ENCODE peak calls at places on chromosomes 6 and 20, in six cellular contexts. B, R, G, T, S and Z are unnamed samples.

GRCh38 chr6:40585661-40586269 is 1.4 kb downstream of the LRFN2 start:
- DNase-seq in S (no peak), R (no peak), G (no peak), B (no peak), T (no peak), Z (no peak)

GRCh38 chr6:47308674-47309325 is 905 bp downstream of the TNFRSF21 start:
- DNase-seq in R (peak; percentile 53), B (peak; percentile 66), G (peak; percentile 27), S (no peak), T (peak; percentile 29), Z (peak; percentile 19)

GRCh38 chr6:27948237-27948636 is 8.8 kb upstream of the OR2B6 start:
- DNase-seq in R (no peak), G (no peak), T (no peak), S (no peak), B (no peak), Z (no peak)

GRCh38 chr20:37295595-37295994 is 6.1 kb downstream of the MANBAL start:
- DNase-seq in B (no peak), T (peak; percentile 33), S (no peak), G (no peak), R (no peak), Z (no peak)

GRCh38 chr6:37492236-37493046 is 7.3 kb downstream of the CCDC167 start:
- DNase-seq in R (no peak), T (no peak), S (no peak), B (no peak), G (no peak), Z (no peak)

GRCh38 chr20:17622851-17623508 is 53.1 kb downstream of the DSTN start:
- DNase-seq in R (no peak), T (no peak), G (no peak), S (no peak), B (peak; percentile 49), Z (no peak)

GRCh38 chr6:118650500-118651281 is 700 bp downstream of the CEP85L start:
- DNase-seq in R (peak; percentile 78), G (peak; percentile 58), S (peak; percentile 50), B (peak; percentile 81), T (peak; percentile 35), Z (peak; percentile 59)

GRCh38 chr6:255418-256090 is 36.7 kb upstream of the DUSP22 start:
- DNase-seq in S (no peak), T (no peak), G (no peak), B (no peak), R (no peak), Z (no peak)

GRCh38 chr6:136404007-136404406 is 114.4 kb upstream of the BCLAF1 start:
- DNase-seq in T (no peak), S (no peak), B (no peak), R (no peak), G (no peak), Z (no peak)

GRCh38 chr6:117837268-117837667 is 69.8 kb upstream of the SLC35F1 start:
- DNase-seq in T (no peak), G (no peak), S (no peak), R (no peak), B (no peak), Z (no peak)

GRCh38 chr6:138106665-138107077 is 548 bp downstream of the PERP start:
- DNase-seq in G (no peak), B (no peak), R (no peak), S (no peak), T (no peak), Z (no peak)

GRCh38 chr20:11195169-11195568 is 521.4 kb upstream of the JAG1 start:
- DNase-seq in B (no peak), S (no peak), G (no peak), R (no peak), T (no peak), Z (no peak)

GRCh38 chr6:40947876-40948514 is 91.0 kb downstream of the UNC5CL start:
- DNase-seq in G (no peak), R (peak; percentile 84), S (no peak), B (no peak), T (no peak), Z (no peak)

DNA sequence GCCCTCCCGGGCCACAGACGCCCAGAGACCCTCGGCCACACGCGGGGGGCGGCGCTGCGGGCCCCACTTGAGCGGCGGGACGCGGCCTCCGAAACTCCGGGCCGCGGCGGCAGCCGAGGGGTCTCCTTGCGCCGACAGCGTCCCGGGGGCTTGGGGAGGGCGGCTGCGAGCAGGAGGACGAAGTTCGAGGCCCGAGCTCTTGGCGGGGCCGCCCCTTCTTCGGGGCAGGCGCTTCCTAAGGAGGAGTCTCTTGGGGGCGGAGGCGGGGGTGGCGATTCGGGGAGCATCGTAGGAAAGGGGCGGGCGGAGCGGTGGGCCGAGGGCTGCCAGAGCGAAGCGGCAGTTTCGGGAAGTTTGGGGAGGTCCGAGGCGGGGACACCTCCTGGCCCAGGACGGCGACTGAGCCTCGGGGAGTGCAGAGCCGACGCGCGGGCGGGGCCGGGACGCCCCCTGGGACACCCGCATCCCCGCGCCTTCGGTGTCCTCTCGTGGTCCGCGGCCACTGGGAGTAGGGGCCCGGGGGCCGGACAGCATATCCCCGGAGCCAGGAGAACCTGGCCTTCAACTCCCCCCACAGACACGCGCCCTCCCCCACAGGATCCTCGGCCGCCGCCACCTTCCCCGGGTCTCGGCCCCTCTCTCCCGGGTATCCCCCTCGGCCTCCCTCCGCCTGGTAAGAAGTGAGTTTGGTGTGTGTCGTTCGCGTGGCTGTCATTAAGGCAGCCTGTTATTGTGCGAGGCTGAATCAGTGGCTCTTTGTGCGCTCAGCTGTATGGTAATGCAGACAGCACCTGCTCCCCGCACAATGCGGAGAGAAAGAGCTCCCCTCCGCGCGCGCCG is 613 bp upstream of the DLL1 start:
- DNase-seq in T (no peak), G (no peak), B (peak; percentile 93), R (peak; percentile 39), S (no peak), Z (peak; percentile 54)
- H3K4me3 ChIP-seq in T (peak overlapping the region; percentile 62), G (peak overlapping the region; percentile 56), B (peak overlapping the region; percentile 83), R (peak overlapping the region; percentile 60), S (peak overlapping the region; percentile 38), Z (peak overlapping the region; percentile 31)

DNA sequence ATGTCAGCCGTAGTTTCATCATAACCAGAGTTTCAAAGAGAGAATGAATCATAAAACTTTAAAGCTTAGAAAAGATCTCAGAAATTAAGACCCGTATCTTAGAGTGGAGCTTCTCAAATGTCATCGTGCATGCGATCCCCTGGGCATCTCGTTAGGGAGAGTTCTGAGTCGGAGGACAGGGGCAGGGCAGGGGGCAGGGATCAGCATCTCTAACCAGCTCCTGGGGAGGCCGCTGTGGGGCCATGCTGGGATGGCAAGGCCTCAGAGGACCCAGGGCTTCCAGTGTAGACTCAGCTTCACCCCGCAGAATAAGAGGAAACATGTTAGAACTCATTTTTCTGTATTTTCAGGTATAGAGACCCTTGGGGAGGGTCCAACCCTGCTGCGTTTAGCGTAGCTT is 72.0 kb upstream of the AFDN start:
- DNase-seq in G (no peak), B (no peak), R (no peak), T (no peak), S (no peak), Z (no peak)
- H3K9me3 ChIP-seq in G (no peaks in the 10 kb centered on the region), B (no peaks in the 10 kb centered on the region), R (no peaks in the 10 kb centered on the region), T (no peaks in the 10 kb centered on the region), S (no peaks in the 10 kb centered on the region), Z (no peaks in the 10 kb centered on the region)

GRCh38 chr6:26412225-26412624 is 10.2 kb downstream of the BTN3A1 start:
- DNase-seq in G (no peak), S (no peak), T (no peak), R (no peak), B (no peak), Z (no peak)
- H3K4me3 ChIP-seq in G (no peak overlapping the region), S (no peak overlapping the region), T (no peak overlapping the region), R (no peak overlapping the region), B (no peak overlapping the region), Z (no peak overlapping the region)

GRCh38 chr6:164579035-164579434 is 730.4 kb downstream of the C6orf118 start:
- DNase-seq in R (no peak), S (no peak), G (no peak), T (no peak), B (no peak), Z (no peak)
- H3K9me3 ChIP-seq in R (no peaks in the 10 kb centered on the region), S (no peaks in the 10 kb centered on the region), G (peaks cover 16% of the 10 kb centered on the region), T (no peaks in the 10 kb centered on the region), B (no peaks in the 10 kb centered on the region), Z (no peaks in the 10 kb centered on the region)